ENCODE peak calls at places on chromosome 5, in five cellular contexts. One of them, this sample, is unnamed.
A peak's percentile ranks its signal among the peaks of the same experiment; 100 is the strongest.

GRCh38 chr5:149062371-149063016 is 368 bp downstream of the SH3TC2 start:
- DNase-seq in DND-41: no peak
- DNase-seq in hepatocyte: peak; percentile 69
- DNase-seq in endodermal cell: peak; percentile 60
- DNase-seq in lower leg skin: peak; percentile 38
- DNase-seq in this sample: peak; percentile 55

GRCh38 chr5:132961887-132962286 is 1.5 kb downstream of the AFF4 start:
- DNase-seq in DND-41: no peak
- DNase-seq in hepatocyte: no peak
- DNase-seq in endodermal cell: peak; percentile 3
- DNase-seq in lower leg skin: no peak
- DNase-seq in this sample: peak; percentile 24

GRCh38 chr5:153267506-153267905 is 223.0 kb upstream of the GRIA1 start:
- DNase-seq in DND-41: no peak
- DNase-seq in hepatocyte: peak; percentile 6
- DNase-seq in endodermal cell: no peak
- DNase-seq in lower leg skin: no peak
- DNase-seq in this sample: no peak

GRCh38 chr5:14429102-14429501 is 152.5 kb upstream of the OTULINL start:
- DNase-seq in DND-41: no peak
- DNase-seq in hepatocyte: no peak
- DNase-seq in endodermal cell: peak; percentile 14
- DNase-seq in lower leg skin: no peak
- DNase-seq in this sample: no peak

GRCh38 chr5:31270396-31270795 is 76.9 kb downstream of the CDH6 start:
- DNase-seq in DND-41: no peak
- DNase-seq in hepatocyte: peak; percentile 18
- DNase-seq in endodermal cell: no peak
- DNase-seq in lower leg skin: no peak
- DNase-seq in this sample: no peak

GRCh38 chr5:180399931-180400330 is 46.8 kb upstream of the GFPT2 start:
- DNase-seq in DND-41: no peak
- DNase-seq in hepatocyte: no peak
- DNase-seq in endodermal cell: no peak
- DNase-seq in lower leg skin: no peak
- DNase-seq in this sample: no peak

GRCh38 chr5:78235289-78235688 is 59.2 kb downstream of the AP3B1 start:
- DNase-seq in DND-41: no peak
- DNase-seq in hepatocyte: no peak
- DNase-seq in endodermal cell: no peak
- DNase-seq in lower leg skin: no peak
- DNase-seq in this sample: no peak

GRCh38 chr5:93585753-93586385 is 2.8 kb downstream of the NR2F1 start:
- DNase-seq in DND-41: no peak
- DNase-seq in hepatocyte: no peak
- DNase-seq in endodermal cell: no peak
- DNase-seq in lower leg skin: no peak
- DNase-seq in this sample: no peak

GRCh38 chr5:141150215-141150992 is 547 bp downstream of the PCDHB6 start:
- DNase-seq in DND-41: no peak
- DNase-seq in hepatocyte: no peak
- DNase-seq in endodermal cell: no peak
- DNase-seq in lower leg skin: no peak
- DNase-seq in this sample: no peak
- H3K4me3 ChIP-seq in DND-41: no peak overlapping the region
- H3K4me3 ChIP-seq in hepatocyte: no peak overlapping the region
- H3K4me3 ChIP-seq in endodermal cell: no peak overlapping the region
- H3K4me3 ChIP-seq in lower leg skin: no peak overlapping the region
- H3K4me3 ChIP-seq in this sample: no peak overlapping the region

DNA sequence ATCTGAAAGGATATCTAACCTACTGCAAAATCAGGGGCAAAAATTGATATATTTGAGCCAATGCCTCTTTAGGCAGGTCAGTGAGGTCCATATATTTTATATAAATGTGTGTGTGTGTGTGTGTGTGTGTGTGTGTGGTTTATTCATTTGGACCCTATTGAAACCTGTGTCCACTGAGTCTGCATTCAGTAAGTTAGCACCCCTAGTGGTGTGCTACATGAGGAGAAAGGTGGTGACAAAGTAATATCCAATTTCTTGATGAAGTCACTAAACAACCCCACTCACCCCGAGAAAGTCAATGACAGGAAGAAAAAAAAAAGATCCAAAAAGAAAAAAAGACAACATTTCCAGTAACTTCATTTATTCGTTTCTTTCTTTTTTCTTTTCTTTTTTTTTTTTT is 4.1 kb downstream of the FBXW11 start:
- DNase-seq in DND-41: no peak
- DNase-seq in hepatocyte: no peak
- DNase-seq in endodermal cell: no peak
- DNase-seq in lower leg skin: no peak
- DNase-seq in this sample: no peak
- TF ChIP-seq CTCF in DND-41: peak; percentile 55
- TF ChIP-seq CTCF in hepatocyte: peak; percentile 35
- TF ChIP-seq CTCF in endodermal cell: peak; percentile 71
- TF ChIP-seq CTCF in lower leg skin: no peak
- TF ChIP-seq CTCF in this sample: no peak

GRCh38 chr5:54520940-54521339 is 3.4 kb downstream of the SNX18 start:
- DNase-seq in DND-41: no peak
- DNase-seq in hepatocyte: no peak
- DNase-seq in endodermal cell: no peak
- DNase-seq in lower leg skin: no peak
- DNase-seq in this sample: no peak

GRCh38 chr5:54524082-54524481 is 6.5 kb downstream of the SNX18 start:
- DNase-seq in DND-41: no peak
- DNase-seq in hepatocyte: no peak
- DNase-seq in endodermal cell: no peak
- DNase-seq in lower leg skin: no peak
- DNase-seq in this sample: no peak

GRCh38 chr5:54523534-54523933 is 6.0 kb downstream of the SNX18 start:
- DNase-seq in DND-41: no peak
- DNase-seq in hepatocyte: no peak
- DNase-seq in endodermal cell: no peak
- DNase-seq in lower leg skin: no peak
- DNase-seq in this sample: no peak

GRCh38 chr5:54520438-54520846 is 2.9 kb downstream of the SNX18 start:
- DNase-seq in DND-41: no peak
- DNase-seq in hepatocyte: peak; percentile 46
- DNase-seq in endodermal cell: peak; percentile 65
- DNase-seq in lower leg skin: peak; percentile 48
- DNase-seq in this sample: peak; percentile 33

DNA sequence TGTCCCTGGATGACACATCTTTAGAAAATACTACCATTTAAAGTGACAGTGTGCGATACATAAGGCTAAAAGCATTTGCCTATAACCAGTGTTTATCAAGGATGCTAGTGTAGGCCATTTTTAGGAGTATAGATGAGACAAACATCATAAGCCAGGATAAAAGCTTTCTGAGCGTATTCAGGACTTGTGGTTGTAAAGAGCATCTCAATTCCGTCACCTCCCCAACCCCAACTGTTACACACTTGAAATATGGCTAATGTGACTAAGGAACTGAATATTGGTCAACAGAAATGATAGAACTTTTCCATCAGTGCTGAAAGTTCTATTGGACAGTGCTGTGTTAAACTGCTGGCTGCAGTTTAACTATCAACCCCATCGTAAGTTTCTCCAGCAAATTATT is 4.5 kb downstream of the SNX18 start:
- DNase-seq in DND-41: no peak
- DNase-seq in hepatocyte: no peak
- DNase-seq in endodermal cell: no peak
- DNase-seq in lower leg skin: no peak
- DNase-seq in this sample: no peak
- H3K4me3 ChIP-seq in DND-41: no peak overlapping the region
- H3K4me3 ChIP-seq in hepatocyte: no peak overlapping the region
- H3K4me3 ChIP-seq in endodermal cell: peak overlapping the region; percentile 90
- H3K4me3 ChIP-seq in lower leg skin: no peak overlapping the region
- H3K4me3 ChIP-seq in this sample: no peak overlapping the region

DNA sequence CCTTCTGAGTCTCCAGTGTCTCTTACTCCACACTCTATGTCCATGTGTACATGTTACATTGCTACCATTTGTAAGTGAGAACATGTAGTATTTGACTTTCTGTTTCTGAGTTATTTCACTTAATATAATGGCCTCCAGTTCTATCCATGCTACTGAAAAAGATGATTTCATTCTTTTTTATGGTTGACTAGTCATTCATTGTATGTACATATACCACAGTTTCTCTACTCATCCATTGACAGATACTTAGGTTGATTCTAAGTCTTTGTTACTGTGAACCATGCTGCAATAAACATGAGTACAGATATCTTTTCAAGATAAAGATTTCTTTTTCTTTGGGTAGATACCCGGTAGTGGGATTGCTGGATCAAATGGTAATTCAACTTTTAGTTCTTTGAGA is 107.1 kb upstream of the CHD1 start:
- DNase-seq in DND-41: no peak
- DNase-seq in hepatocyte: no peak
- DNase-seq in endodermal cell: no peak
- DNase-seq in lower leg skin: no peak
- DNase-seq in this sample: no peak
- TF ChIP-seq CTCF in DND-41: no peak
- TF ChIP-seq CTCF in hepatocyte: no peak
- TF ChIP-seq CTCF in endodermal cell: no peak
- TF ChIP-seq CTCF in lower leg skin: no peak
- TF ChIP-seq CTCF in this sample: no peak

DNA sequence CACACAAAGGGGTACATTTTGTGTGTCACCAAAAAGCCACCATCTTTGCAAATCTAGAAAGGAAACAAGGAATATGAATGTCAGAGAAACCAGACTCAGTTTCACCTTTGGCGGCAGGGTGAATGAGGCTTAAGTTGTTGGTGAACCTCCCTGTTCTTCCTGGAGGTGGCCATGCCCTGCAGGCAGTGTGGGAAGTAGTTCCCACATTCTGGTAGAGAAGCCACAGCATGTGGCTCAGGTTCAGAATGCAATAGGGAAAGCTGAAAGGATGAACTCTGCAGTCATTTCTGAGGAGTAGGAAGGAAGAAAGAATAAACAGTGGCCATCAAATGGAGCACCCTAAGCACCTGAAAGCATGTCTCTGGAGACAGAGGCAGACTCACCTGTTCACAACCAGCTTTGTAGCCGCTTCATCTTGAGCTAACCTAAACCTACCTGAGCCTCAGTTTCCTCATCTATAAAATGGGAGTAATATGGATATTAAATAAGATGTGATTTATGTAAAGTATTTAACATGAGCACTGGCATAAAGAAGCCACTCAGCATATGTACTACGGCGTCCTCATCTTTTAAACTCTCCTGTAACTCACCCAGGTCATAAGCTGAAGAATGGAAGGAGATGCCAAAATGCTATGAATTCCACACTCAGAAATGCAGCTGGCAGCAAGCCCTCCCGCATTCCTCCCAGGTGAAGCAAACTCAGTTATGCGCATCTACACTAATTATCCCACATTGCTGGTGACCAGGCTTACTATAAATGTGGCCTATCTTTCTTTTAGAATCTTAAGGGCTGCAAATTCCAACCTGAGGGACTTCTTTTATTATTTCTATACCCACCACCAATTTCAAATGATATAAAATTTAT is 86.0 kb downstream of the ZNF608 start:
- DNase-seq in DND-41: no peak
- DNase-seq in hepatocyte: no peak
- DNase-seq in endodermal cell: peak; percentile 70
- DNase-seq in lower leg skin: no peak
- DNase-seq in this sample: no peak
- H3K4me3 ChIP-seq in DND-41: no peak overlapping the region
- H3K4me3 ChIP-seq in hepatocyte: no peak overlapping the region
- H3K4me3 ChIP-seq in endodermal cell: peak overlapping the region; percentile 72
- H3K4me3 ChIP-seq in lower leg skin: no peak overlapping the region
- H3K4me3 ChIP-seq in this sample: no peak overlapping the region

GRCh38 chr5:142925795-142926194 is 155.6 kb downstream of the ARHGAP26 start:
- DNase-seq in DND-41: no peak
- DNase-seq in hepatocyte: no peak
- DNase-seq in endodermal cell: no peak
- DNase-seq in lower leg skin: no peak
- DNase-seq in this sample: no peak

GRCh38 chr5:142920888-142921612 is 150.9 kb downstream of the ARHGAP26 start:
- DNase-seq in DND-41: no peak
- DNase-seq in hepatocyte: no peak
- DNase-seq in endodermal cell: no peak
- DNase-seq in lower leg skin: no peak
- DNase-seq in this sample: no peak

GRCh38 chr5:142922223-142922952 is 152.2 kb downstream of the ARHGAP26 start:
- DNase-seq in DND-41: no peak
- DNase-seq in hepatocyte: peak; percentile 65
- DNase-seq in endodermal cell: no peak
- DNase-seq in lower leg skin: no peak
- DNase-seq in this sample: no peak

GRCh38 chr5:142926549-142926948 is 156.4 kb downstream of the ARHGAP26 start:
- DNase-seq in DND-41: no peak
- DNase-seq in hepatocyte: no peak
- DNase-seq in endodermal cell: no peak
- DNase-seq in lower leg skin: no peak
- DNase-seq in this sample: no peak

GRCh38 chr5:142924135-142924883 is 154.1 kb downstream of the ARHGAP26 start:
- DNase-seq in DND-41: peak; percentile 29
- DNase-seq in hepatocyte: no peak
- DNase-seq in endodermal cell: no peak
- DNase-seq in lower leg skin: no peak
- DNase-seq in this sample: no peak
- TF ChIP-seq CTCF in DND-41: peak; percentile 65
- TF ChIP-seq CTCF in hepatocyte: peak; percentile 40
- TF ChIP-seq CTCF in endodermal cell: peak; percentile 8
- TF ChIP-seq CTCF in lower leg skin: no peak
- TF ChIP-seq CTCF in this sample: no peak

GRCh38 chr5:141223112-141223783 is at the start of gene PCDHB14:
- DNase-seq in DND-41: peak; percentile 34
- DNase-seq in hepatocyte: peak; percentile 21
- DNase-seq in endodermal cell: peak; percentile 72
- DNase-seq in lower leg skin: no peak
- DNase-seq in this sample: no peak
- H3K4me3 ChIP-seq in DND-41: no peak within 1 kb of the TSS
- H3K4me3 ChIP-seq in hepatocyte: no peak within 1 kb of the TSS
- H3K4me3 ChIP-seq in endodermal cell: peak within 1 kb of the TSS; percentile 27
- H3K4me3 ChIP-seq in lower leg skin: no peak within 1 kb of the TSS
- H3K4me3 ChIP-seq in this sample: no peak within 1 kb of the TSS